ENCODE peak calls at places on chromosome 3, in seven cellular contexts. Z, F, G, E, U, R and W are unnamed samples.

GRCh38 chr3:129310111-129310601 is 31.5 kb downstream of the HMCES start:
- DNase-seq in Z (no peak), F (no peak), G (no peak), E (no peak), U (no peak), R (no peak), W (no peak)

GRCh38 chr3:115397433-115397832 is 225.9 kb upstream of the GAP43 start:
- DNase-seq in Z (no peak), F (no peak), G (peak), E (no peak), U (no peak), R (no peak), W (no peak)

GRCh38 chr3:50165388-50166308 is 10.5 kb downstream of the SEMA3F start:
- DNase-seq in Z (no peak), F (peak), G (peak), E (no peak), U (no peak), R (no peak), W (no peak)

GRCh38 chr3:137760341-137761098 is 3.6 kb upstream of the SOX14 start:
- DNase-seq in Z (no peak), F (no peak), G (no peak), E (no peak), U (no peak), R (no peak), W (no peak)

GRCh38 chr3:10374311-10374710 is 53.4 kb upstream of the SEC13 start:
- DNase-seq in Z (no peak), F (no peak), G (no peak), E (no peak), U (no peak), R (no peak), W (no peak)

GRCh38 chr3:42276419-42277132 is 10.6 kb upstream of the CCK start:
- DNase-seq in Z (no peak), F (no peak), G (no peak), E (no peak), U (no peak), R (no peak), W (no peak)

GRCh38 chr3:104362319-104362718 is 1004.4 kb upstream of the ALCAM start:
- DNase-seq in Z (no peak), F (no peak), G (no peak), E (no peak), U (no peak), R (no peak), W (no peak)

GRCh38 chr3:118641608-118642007 is 393.0 kb downstream of the IGSF11 start:
- DNase-seq in Z (no peak), F (no peak), G (no peak), E (no peak), U (no peak), R (no peak), W (no peak)

GRCh38 chr3:10758304-10759037 is 57.6 kb upstream of the SLC6A11 start:
- DNase-seq in Z (peak), F (peak), G (peak), E (peak), U (peak), R (peak), W (no peak)

GRCh38 chr3:13483286-13483685 is 3.2 kb downstream of the HDAC11 start:
- DNase-seq in Z (no peak), F (no peak), G (no peak), E (peak), U (no peak), R (no peak), W (no peak)

GRCh38 chr3:151283907-151284461 is 5.6 kb upstream of the P2RY14 start:
- DNase-seq in Z (no peak), F (no peak), G (peak), E (no peak), U (peak), R (peak), W (no peak)

GRCh38 chr3:74119221-74119620 is 494.5 kb upstream of the PDZRN3 start:
- DNase-seq in Z (no peak), F (no peak), G (no peak), E (no peak), U (no peak), R (no peak), W (no peak)

GRCh38 chr3:165446555-165446954 is 250.4 kb upstream of the SLITRK3 start:
- DNase-seq in Z (no peak), F (no peak), G (no peak), E (no peak), U (no peak), R (no peak), W (no peak)

GRCh38 chr3:88149146-88149515 is 628 bp upstream of the C3orf38 start:
- DNase-seq in Z (no peak), F (no peak), G (peak), E (no peak), U (no peak), R (no peak), W (peak)

GRCh38 chr3:48464713-48465221 is 18.2 kb downstream of the ATRIP start:
- DNase-seq in Z (no peak), F (no peak), G (no peak), E (no peak), U (no peak), R (peak), W (no peak)

GRCh38 chr3:49199244-49199899 is 28.0 kb downstream of the KLHDC8B start:
- DNase-seq in Z (no peak), F (peak), G (peak), E (peak), U (peak), R (peak), W (no peak)

GRCh38 chr3:154904328-154904727 is 175.8 kb upstream of the MME start:
- DNase-seq in Z (no peak), F (no peak), G (peak), E (no peak), U (peak), R (no peak), W (no peak)

GRCh38 chr3:12972791-12973702 is 100.2 kb downstream of the IQSEC1 start:
- DNase-seq in Z (no peak), F (no peak), G (no peak), E (no peak), U (no peak), R (peak), W (no peak)

GRCh38 chr3:184345678-184346144 is 8.3 kb downstream of the FAM131A start:
- DNase-seq in Z (no peak), F (peak), G (peak), E (peak), U (peak), R (peak), W (no peak)

GRCh38 chr3:182342252-182342651 is 451.1 kb upstream of the ATP11B start:
- DNase-seq in Z (no peak), F (no peak), G (no peak), E (no peak), U (no peak), R (no peak), W (no peak)

GRCh38 chr3:133691410-133692107 is 29.8 kb upstream of the TOPBP1 start:
- DNase-seq in Z (no peak), F (no peak), G (no peak), E (no peak), U (no peak), R (no peak), W (no peak)

GRCh38 chr3:111229301-111229700 is 157.7 kb downstream of the NECTIN3 start:
- DNase-seq in Z (no peak), F (no peak), G (no peak), E (no peak), U (no peak), R (no peak), W (no peak)

GRCh38 chr3:189404036-189404435 is 227.2 kb upstream of the TP63 start:
- DNase-seq in Z (no peak), F (no peak), G (no peak), E (no peak), U (no peak), R (no peak), W (no peak)

GRCh38 chr3:142595581-142595950 is 627 bp upstream of the PLS1 start:
- DNase-seq in Z (no peak), F (peak), G (peak), E (no peak), U (no peak), R (no peak), W (no peak)

GRCh38 chr3:84510007-84510406 is 448.8 kb upstream of the CADM2 start:
- DNase-seq in Z (no peak), F (no peak), G (no peak), E (no peak), U (no peak), R (no peak), W (no peak)

GRCh38 chr3:131630117-131630516 is 127.3 kb upstream of the MRPL3 start:
- DNase-seq in Z (no peak), F (no peak), G (no peak), E (no peak), U (no peak), R (no peak), W (no peak)
- TF ChIP-seq CTCF in Z (no peak), F (no peak), G (no peak), E (no peak), U (no peak), R (no peak), W (no peak)

GRCh38 chr3:24588568-24588967 is 93.9 kb upstream of the THRB start:
- DNase-seq in Z (no peak), F (no peak), G (no peak), E (no peak), U (no peak), R (no peak), W (no peak)

GRCh38 chr3:24578324-24578723 is 83.7 kb upstream of the THRB start:
- DNase-seq in Z (no peak), F (no peak), G (no peak), E (no peak), U (no peak), R (no peak), W (no peak)

GRCh38 chr3:24586920-24587319 is 92.3 kb upstream of the THRB start:
- DNase-seq in Z (no peak), F (no peak), G (no peak), E (no peak), U (no peak), R (no peak), W (no peak)

GRCh38 chr3:24579008-24579407 is 84.4 kb upstream of the THRB start:
- DNase-seq in Z (no peak), F (no peak), G (no peak), E (no peak), U (no peak), R (no peak), W (no peak)

GRCh38 chr3:24583004-24583403 is 88.4 kb upstream of the THRB start:
- DNase-seq in Z (no peak), F (no peak), G (peak), E (no peak), U (no peak), R (no peak), W (no peak)
- TF ChIP-seq CTCF in Z (no peak), F (peak), G (peak), E (peak), U (no peak), R (peak), W (no peak)

GRCh38 chr3:180325958-180326357 is 276.0 kb upstream of the TTC14 start:
- DNase-seq in Z (no peak), F (no peak), G (no peak), E (no peak), U (no peak), R (no peak), W (no peak)

GRCh38 chr3:180329847-180330246 is 272.1 kb upstream of the TTC14 start:
- DNase-seq in Z (no peak), F (no peak), G (no peak), E (no peak), U (no peak), R (no peak), W (no peak)

GRCh38 chr3:180330440-180330839 is 271.5 kb upstream of the TTC14 start:
- DNase-seq in Z (no peak), F (no peak), G (no peak), E (no peak), U (no peak), R (no peak), W (no peak)

GRCh38 chr3:180332608-180333007 is 269.4 kb upstream of the TTC14 start:
- DNase-seq in Z (no peak), F (no peak), G (no peak), E (no peak), U (no peak), R (no peak), W (no peak)

GRCh38 chr3:180329187-180329586 is 272.8 kb upstream of the TTC14 start:
- DNase-seq in Z (no peak), F (no peak), G (no peak), E (no peak), U (no peak), R (no peak), W (no peak)
- TF ChIP-seq CTCF in Z (no peak), F (no peak), G (no peak), E (no peak), U (no peak), R (no peak), W (no peak)

GRCh38 chr3:8210752-8211405 is 290.7 kb upstream of the LMCD1 start:
- DNase-seq in Z (no peak), F (no peak), G (peak), E (no peak), U (no peak), R (no peak), W (no peak)
- TF ChIP-seq CTCF in Z (no peak), F (no peak), G (no peak), E (no peak), U (no peak), R (no peak), W (no peak)

DNA sequence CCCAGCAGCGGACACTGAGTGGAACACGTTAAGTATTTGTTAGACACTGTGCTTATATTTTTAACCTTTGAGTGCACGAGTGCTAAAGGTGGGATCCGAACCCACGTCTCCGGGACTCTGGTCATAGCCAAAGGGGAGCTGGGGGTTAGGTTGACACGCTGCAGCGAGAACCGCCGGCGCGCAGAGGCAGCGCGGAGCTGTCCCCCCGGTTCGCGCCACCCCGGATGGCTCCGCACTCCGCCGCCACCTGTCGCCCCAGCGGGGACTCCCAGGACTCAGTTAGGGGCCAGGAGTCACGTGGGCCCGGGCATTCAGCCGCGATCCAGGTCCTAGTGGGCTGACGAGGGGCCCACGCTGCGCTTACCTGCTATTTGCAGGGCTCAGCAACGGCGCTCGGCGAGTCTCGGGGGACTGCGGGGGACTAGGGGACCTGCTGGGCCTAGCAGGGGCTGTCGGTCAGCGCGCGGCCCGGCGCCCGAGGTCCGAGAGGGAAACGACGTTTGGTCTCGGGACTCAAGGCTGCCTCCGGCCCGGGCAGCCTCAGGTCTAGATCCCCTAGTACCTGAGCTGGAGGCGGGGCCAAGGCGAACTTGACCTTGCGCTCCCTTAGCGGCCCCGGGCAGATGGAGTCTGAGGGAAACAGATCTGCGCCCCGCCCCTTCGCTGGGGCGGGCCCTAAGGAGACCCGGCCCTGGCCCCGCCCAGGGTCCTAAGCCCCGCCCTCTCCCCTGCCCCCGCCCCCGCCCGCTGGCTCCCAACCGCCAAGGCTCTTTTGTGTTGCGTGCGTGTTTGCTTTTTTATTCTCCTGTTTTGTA is at the start of gene NMNAT3:
- DNase-seq in Z (peak), F (peak), G (peak), E (peak), U (peak), R (peak), W (peak)
- TF ChIP-seq CTCF in Z (peak), F (peak), G (no peak), E (no peak), U (no peak), R (no peak), W (no peak)

DNA sequence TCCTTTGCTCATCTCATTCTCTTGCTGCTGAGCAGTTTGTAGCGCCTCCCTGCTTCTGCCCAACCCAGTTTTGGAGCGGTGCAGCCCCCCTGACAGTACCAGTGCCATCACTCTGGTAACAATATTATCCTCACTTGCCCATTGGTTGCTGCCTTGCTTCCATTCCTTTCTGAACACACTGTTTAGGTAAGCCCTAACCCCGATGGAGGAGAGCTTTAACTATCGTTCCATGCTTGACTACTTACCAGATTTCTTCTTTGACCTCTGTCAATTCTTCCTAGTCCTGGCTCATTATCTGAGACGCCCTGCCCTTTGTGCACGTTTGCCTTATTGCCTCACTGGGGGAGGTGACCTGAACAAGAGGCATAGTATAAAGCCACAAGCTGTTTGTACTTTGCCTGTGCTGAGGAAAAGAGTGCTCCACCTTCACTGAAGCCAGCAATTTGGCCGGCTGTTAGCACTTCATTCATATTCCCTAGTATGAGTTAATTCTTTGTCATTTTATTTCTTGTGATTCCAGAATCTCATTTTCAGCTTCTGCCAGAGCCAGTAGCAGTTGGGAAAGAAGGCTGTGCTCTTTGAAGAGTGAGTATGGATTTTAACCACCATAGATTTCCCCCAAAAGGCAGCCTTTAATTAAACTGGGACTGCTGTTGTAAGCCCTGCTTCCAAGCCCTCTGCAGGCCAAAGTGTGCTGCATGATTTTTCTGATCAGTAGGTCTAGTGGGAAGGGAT is 11.9 kb downstream of the ABHD6 start:
- DNase-seq in Z (no peak), F (no peak), G (peak), E (no peak), U (peak), R (peak), W (no peak)
- TF ChIP-seq CTCF in Z (peak), F (peak), G (no peak), E (no peak), U (no peak), R (peak), W (no peak)